ENCODE peak calls at places on chromosomes 6 and 20, in seven cellular contexts. Z is K562, X is SK-N-SH, G is GM12878, J is HepG2, N is HCT116, U is H1. S is an unnamed sample.

GRCh38 chr20:43829951-43830690 is 84.5 kb upstream of the TOX2 start:
- DNase-seq in J (no peak), U (no peak), X (no peak), Z (no peak), G (no peak), N (no peak), S (no peak)

GRCh38 chr20:58647162-58647813 is 3.8 kb upstream of the STX16 start:
- DNase-seq in N (no peak), Z (peak), U (no peak), J (no peak), G (no peak), X (peak), S (no peak)

GRCh38 chr6:11428895-11429294 is 108.7 kb upstream of the TMEM170B start:
- DNase-seq in Z (no peak), J (peak), N (no peak), U (no peak), X (no peak), G (peak), S (peak)

GRCh38 chr6:37554480-37554819 is 54.8 kb upstream of the CCDC167 start:
- DNase-seq in Z (no peak), X (no peak), G (no peak), U (no peak), N (peak), J (no peak), S (no peak)

GRCh38 chr6:43368517-43369160 is 808 bp downstream of the ZNF318 start:
- DNase-seq in J (peak), U (no peak), X (peak), G (no peak), Z (no peak), N (no peak), S (no peak)

GRCh38 chr6:32126880-32127279 is 1.2 kb downstream of the ATF6B start:
- DNase-seq in G (no peak), Z (no peak), J (no peak), N (no peak), U (no peak), X (no peak), S (no peak)

GRCh38 chr6:106746660-106747059 is 117.3 kb downstream of the QRSL1 start:
- DNase-seq in Z (no peak), X (no peak), U (no peak), N (no peak), G (no peak), J (peak), S (no peak)

GRCh38 chr6:157990321-157991066 is 8.8 kb downstream of the SYNJ2 start:
- DNase-seq in X (no peak), U (no peak), N (no peak), G (no peak), Z (no peak), J (no peak), S (no peak)

GRCh38 chr20:1430004-1430451 is 36.6 kb downstream of the NSFL1C start:
- DNase-seq in G (no peak), U (no peak), N (no peak), X (no peak), J (no peak), Z (no peak), S (no peak)

GRCh38 chr6:161866570-161866969 is 592.7 kb upstream of the AGPAT4 start:
- DNase-seq in X (no peak), U (no peak), N (no peak), Z (no peak), J (no peak), G (no peak), S (no peak)

GRCh38 chr6:6834356-6835342 is 246.1 kb downstream of the LY86 start:
- DNase-seq in U (no peak), N (no peak), J (no peak), X (no peak), Z (no peak), G (no peak), S (no peak)

GRCh38 chr6:135030532-135031178 is 24.0 kb downstream of the HBS1L start:
- DNase-seq in G (no peak), J (no peak), Z (no peak), U (no peak), N (no peak), X (no peak), S (no peak)
- TF ChIP-seq YY1 in G (no peak), J (no peak), Z (no peak), U (no peak), N (no peak), X (no peak), S (no peak)

GRCh38 chr6:139486476-139486799 is 112.0 kb upstream of the CITED2 start:
- DNase-seq in U (no peak), G (no peak), J (no peak), Z (no peak), N (no peak), X (no peak), S (no peak)
- H3K4me3 ChIP-seq in U (no peak), G (no peak), J (no peak), Z (no peak), N (no peak), X (no peak), S (no peak)

DNA sequence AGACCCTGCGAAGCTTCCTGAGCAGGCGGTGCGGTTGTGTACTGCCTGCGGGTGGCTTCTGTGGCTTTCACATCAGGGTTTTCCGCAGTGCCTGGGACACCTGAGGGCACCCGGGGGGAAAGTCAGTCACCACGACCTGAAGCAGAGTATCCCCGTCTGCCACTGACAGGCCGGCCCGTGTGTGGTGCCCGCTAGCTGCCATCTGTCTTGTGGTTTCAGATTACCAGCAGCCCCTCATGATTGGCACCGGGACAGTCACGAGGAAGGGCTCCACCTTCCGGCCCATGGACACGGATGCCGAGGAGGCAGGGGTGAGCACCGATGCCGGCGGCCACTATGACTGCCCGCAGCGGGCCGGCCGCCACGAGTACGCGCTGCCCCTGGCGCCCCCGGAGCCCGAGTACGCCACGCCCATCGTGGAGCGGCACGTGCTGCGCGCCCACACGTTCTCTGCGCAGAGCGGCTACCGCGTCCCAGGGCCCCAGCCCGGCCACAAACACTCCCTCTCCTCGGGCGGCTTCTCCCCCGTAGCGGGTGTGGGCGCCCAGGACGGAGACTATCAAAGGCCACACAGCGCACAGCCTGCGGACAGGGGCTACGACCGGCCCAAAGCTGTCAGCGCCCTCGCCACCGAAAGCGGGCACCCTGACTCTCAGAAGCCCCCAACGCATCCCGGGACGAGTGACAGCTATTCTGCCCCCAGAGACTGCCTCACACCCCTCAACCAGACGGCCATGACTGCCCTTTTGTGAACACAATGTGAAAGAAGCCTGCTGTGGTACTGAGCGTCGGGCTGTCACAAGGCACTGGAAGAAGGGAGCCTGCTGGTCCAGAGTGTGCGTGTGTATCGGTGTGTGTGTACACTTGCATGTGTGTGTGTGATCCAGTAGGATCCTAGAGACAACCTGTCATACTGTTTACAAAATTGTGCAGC is 54.4 kb downstream of the GOPC start:
- DNase-seq in G (no peak), Z (no peak), N (no peak), U (no peak), J (no peak), X (peak), S (no peak)
- TF ChIP-seq YY1 in G (no peak), Z (no peak), N (no peak), U (no peak), J (no peak), X (peak), S (no peak)

GRCh38 chr6:150503586-150504339 is 95.9 kb upstream of the PLEKHG1 start:
- DNase-seq in U (no peak), J (no peak), X (no peak), N (no peak), Z (no peak), G (no peak), S (no peak)
- H3K4me3 ChIP-seq in U (no peak), J (no peak), X (no peak), N (no peak), Z (no peak), G (no peak), S (no peak)

S was measured in NT2/D1.